ENCODE peak calls at places on chromosomes 1 and 21, in five cellular contexts. T is SJSA1, Z is PC-9, N is fibroblast of lung, K is heart left ventricle. S is an unnamed sample. For H3K27me3, the result is how much of the 10 kb centered on the place peaks cover.

GRCh38 chr21:34022557-34023335 is 50.6 kb upstream of the MRPS6 start:
- DNase-seq in T (no peak), Z (no peak), N (no peak), K (no peak), S (no peak)

GRCh38 chr1:54804471-54805132 is 3.5 kb upstream of the TTC22 start:
- DNase-seq in T (no peak), Z (peak), N (no peak), K (no peak), S (no peak)

GRCh38 chr1:13813398-13814012 is 113.5 kb downstream of the PRDM2 start:
- DNase-seq in T (no peak), Z (no peak), N (peak), K (peak), S (peak)

GRCh38 chr1:150567717-150568561 is 11.5 kb downstream of the MCL1 start:
- DNase-seq in T (peak), Z (peak), N (peak), K (peak), S (peak)

GRCh38 chr1:223137402-223138100 is 5.5 kb downstream of the TLR5 start:
- DNase-seq in T (no peak), Z (peak), N (peak), K (no peak), S (no peak)

GRCh38 chr1:37685722-37686121 is 6.6 kb upstream of the CDCA8 start:
- DNase-seq in T (no peak), Z (no peak), N (no peak), K (no peak), S (no peak)

GRCh38 chr1:206557636-206558473 is 50.5 kb downstream of the RASSF5 start:
- DNase-seq in T (no peak), Z (peak), N (no peak), K (no peak), S (no peak)

GRCh38 chr1:2650967-2651645 is 18.3 kb upstream of the MMEL1 start:
- DNase-seq in T (peak), Z (no peak), N (no peak), K (peak), S (no peak)

GRCh38 chr1:76330993-76331603 is 256.6 kb downstream of the ST6GALNAC3 start:
- DNase-seq in T (no peak), Z (peak), N (peak), K (no peak), S (peak)

GRCh38 chr1:155185783-155186265 is 12.2 kb downstream of the TRIM46 start:
- DNase-seq in T (no peak), Z (no peak), N (no peak), K (peak), S (no peak)

GRCh38 chr1:22868331-22868730 is 104.3 kb downstream of the LACTBL1 start:
- DNase-seq in T (no peak), Z (no peak), N (peak), K (no peak), S (no peak)
- H3K27me3 ChIP-seq in T (under half), Z (under half), N (under half), K (under half), S (under half)

GRCh38 chr1:143691400-143691891 is 280.3 kb downstream of the FAM72C start:
- DNase-seq in T (no peak), Z (no peak), N (no peak), K (no peak), S (peak)
- H3K4me3 ChIP-seq in T (no peak), Z (no peak), N (no peak), K (no peak), S (no peak)

DNA sequence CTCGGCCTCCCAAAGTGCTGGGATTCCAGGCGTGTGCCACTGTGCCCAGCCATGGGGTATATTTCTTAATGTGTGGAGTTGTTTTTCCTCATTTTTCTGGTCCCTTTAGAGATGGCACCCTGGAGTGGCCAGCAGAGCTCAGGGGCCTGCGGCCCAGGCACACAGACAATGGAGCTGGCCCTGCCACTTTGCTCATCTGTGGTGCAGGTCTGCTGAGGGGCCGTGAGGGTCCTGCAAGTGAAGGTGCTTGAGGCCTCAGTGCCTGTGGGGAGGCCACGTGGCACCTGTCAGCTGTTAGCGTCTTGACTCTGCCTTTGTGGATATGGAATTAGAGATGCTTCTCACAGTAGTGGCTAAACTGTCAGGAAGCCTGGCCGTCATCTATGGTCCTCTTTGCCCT is 7.5 kb downstream of the COL18A1 start:
- DNase-seq in T (no peak), Z (no peak), N (no peak), K (peak), S (no peak)
- H3K27me3 ChIP-seq in T (under half), Z (under half), N (under half), K (under half), S (under half)

DNA sequence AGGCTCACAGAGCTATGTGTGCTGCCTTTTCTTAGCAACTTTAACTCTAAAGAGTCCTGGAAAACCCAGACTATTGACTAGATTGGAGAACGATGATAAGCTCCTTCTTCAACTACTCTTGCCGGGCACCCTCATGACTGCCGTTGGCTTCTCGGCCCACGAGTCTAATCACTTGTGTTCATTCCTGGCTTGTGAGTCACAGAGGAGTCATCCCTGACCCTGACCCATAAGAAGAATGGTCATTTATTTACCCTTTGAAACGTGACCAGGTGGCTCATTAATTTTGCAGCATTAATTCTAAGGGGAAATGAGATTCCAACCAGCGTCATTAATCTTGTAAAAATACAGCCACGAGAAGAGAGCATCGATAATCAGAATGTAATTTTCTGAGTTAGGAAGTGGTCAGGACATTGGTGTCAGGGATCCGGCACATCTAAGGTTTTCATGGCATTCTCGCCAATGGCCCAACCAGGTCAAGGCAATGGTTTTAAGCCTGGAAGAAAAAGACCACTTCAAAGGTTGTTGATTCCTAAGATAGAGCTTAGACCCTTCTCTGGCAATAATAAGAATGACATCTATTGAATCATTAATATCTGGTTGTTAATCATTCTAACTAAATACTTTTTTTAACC is 183.6 kb upstream of the RUNX1 start:
- DNase-seq in T (peak), Z (peak), N (peak), K (no peak), S (no peak)
- H3K4me3 ChIP-seq in T (no peak), Z (peak), N (no peak), K (no peak), S (no peak)

DNA sequence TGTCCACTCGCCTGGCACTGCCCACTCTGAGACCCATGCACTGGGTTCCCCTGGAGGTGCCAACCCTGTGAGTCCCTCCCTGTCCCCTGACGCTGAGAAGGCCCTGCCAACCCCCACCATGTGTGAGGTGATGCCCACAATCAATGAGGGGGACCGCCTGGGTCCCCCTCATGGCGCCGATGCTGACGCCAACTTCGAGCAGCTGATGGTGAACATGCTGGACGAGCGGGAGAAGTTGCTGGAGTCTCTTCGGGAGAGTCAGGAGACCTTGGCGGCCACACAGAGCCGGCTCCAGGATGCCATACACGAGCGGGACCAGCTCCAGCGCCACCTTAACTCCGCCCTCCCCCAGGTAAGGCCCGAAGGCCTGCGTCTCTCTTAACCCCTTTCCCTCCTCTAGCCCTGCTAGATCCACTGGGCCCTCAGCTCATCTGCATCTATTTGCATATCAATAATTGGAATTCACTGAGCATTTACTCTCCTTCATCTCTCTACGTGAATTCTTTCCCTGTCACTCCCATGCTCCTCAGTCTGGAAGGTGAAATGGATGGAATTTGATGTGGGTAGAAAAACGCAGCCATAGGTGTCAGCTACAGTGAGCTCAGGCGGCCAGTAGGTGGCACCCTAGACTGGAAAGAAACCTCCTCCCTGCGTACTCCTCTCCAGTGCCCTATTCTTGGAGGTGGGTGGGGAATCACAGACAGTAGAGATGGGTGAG is 12.8 kb downstream of the PPFIA4 start:
- DNase-seq in T (peak), Z (peak), N (peak), K (peak), S (peak)
- H3K27me3 ChIP-seq in T (under half), Z (under half), N (under half), K (under half), S (under half)

DNA sequence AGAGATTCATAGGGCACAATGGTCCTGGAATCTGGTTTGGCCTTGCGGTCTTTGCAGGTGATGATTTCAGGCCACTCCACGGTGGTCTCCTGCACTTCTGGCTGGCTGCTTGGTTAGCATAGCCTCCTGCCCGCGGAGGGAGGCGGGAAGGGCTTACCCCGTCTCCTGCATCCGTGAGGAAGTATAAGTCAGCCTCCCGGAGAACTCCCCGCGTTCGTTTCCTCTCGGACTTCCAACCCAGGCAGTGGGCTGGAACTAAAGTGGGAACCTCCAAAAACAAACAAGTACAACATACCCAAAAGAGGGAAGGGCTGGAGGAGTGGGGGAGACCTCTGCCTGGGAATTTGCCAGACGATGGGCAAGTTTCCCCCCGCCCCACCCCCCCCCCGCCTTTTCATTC is 942 bp upstream of the CCN1 start:
- DNase-seq in T (peak), Z (no peak), N (peak), K (no peak), S (peak)
- H3K4me3 ChIP-seq in T (peak), Z (peak), N (peak), K (no peak), S (peak)

DNA sequence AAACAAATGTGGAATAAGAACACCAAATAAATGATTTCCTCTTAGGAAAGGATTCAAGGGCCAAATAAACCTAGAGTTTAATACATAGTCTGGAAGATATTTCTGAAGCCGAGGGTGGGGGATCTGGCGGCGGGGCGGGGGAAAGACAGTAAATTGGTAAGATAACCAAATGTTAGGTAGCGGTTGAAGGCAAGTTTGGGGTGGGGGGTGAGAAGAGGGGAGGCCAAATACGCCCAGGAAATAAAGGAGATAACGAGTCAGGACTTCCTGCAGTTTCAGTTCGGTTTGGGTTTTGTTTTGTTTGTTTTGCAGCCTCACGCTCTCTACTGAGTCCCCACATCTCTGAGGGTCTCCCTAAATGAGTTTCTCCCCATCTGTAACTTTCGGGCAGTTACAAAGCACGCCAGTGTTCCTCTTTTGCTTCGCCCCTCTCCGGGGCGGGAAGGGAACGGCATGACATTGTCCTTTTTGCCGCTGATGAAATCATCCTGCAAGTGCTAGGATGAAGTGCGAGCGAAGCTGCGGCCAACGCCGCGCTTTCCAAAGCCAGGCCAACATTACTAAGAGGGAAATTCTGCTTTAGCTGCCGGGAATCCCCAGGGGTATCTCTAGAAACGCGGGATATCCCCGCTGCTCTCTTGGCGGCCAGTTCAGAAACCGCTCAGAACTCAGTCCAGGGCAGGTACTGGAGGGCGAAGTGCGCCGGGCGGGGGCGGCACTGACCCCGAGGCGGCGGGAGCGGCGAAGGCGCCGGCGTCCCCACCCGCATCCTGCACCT is 811 bp downstream of the NIBAN1 start:
- DNase-seq in T (peak), Z (no peak), N (peak), K (peak), S (peak)
- H3K27me3 ChIP-seq in T (under half), Z (under half), N (under half), K (under half), S (under half)